ENCODE peak calls at places on chromosome 15, in ten cellular contexts. One of them, this sample, is unnamed.
A peak's percentile ranks its signal among the peaks of the same experiment; 100 is the strongest.

GRCh38 chr15:81914333-81914732 is 131.5 kb downstream of the MEX3B start:
- DNase-seq in activated T-helper 1 cell treated with Interleukin-2 at 50 U/mL for 16 hours: no peak
- DNase-seq in activated CD4-positive, alpha-beta T cell treated with anti-CD3 and anti-CD28 coated beads for 48 hours: no peak
- DNase-seq in cardiac muscle cell: no peak
- DNase-seq in activated naive CD8-positive, alpha-beta T cell treated with anti-CD3 and anti-CD28 coated beads, Interleukin-2, amount 50 U/mL, for 24 hours: no peak
- DNase-seq in spleen: no peak
- DNase-seq in OCI-M1: no peak
- DNase-seq in T-helper 1 cell: no peak
- DNase-seq in non-pigmented ciliary epithelial cell: no peak
- DNase-seq in ELR: no peak
- DNase-seq in this sample: no peak

GRCh38 chr15:48358681-48359152 is 27.5 kb downstream of the DUT start:
- DNase-seq in activated T-helper 1 cell treated with Interleukin-2 at 50 U/mL for 16 hours: no peak
- DNase-seq in activated CD4-positive, alpha-beta T cell treated with anti-CD3 and anti-CD28 coated beads for 48 hours: no peak
- DNase-seq in cardiac muscle cell: peak; percentile 38
- DNase-seq in activated naive CD8-positive, alpha-beta T cell treated with anti-CD3 and anti-CD28 coated beads, Interleukin-2, amount 50 U/mL, for 24 hours: no peak
- DNase-seq in spleen: no peak
- DNase-seq in OCI-M1: peak; percentile 43
- DNase-seq in T-helper 1 cell: no peak
- DNase-seq in non-pigmented ciliary epithelial cell: no peak
- DNase-seq in ELR: peak; percentile 66
- DNase-seq in this sample: no peak

GRCh38 chr15:91045065-91045464 is 22.7 kb upstream of the VPS33B start:
- DNase-seq in activated T-helper 1 cell treated with Interleukin-2 at 50 U/mL for 16 hours: no peak
- DNase-seq in activated CD4-positive, alpha-beta T cell treated with anti-CD3 and anti-CD28 coated beads for 48 hours: no peak
- DNase-seq in cardiac muscle cell: no peak
- DNase-seq in activated naive CD8-positive, alpha-beta T cell treated with anti-CD3 and anti-CD28 coated beads, Interleukin-2, amount 50 U/mL, for 24 hours: no peak
- DNase-seq in spleen: no peak
- DNase-seq in OCI-M1: no peak
- DNase-seq in T-helper 1 cell: no peak
- DNase-seq in non-pigmented ciliary epithelial cell: no peak
- DNase-seq in ELR: no peak
- DNase-seq in this sample: no peak

GRCh38 chr15:68599560-68600071 is 20.8 kb downstream of the CORO2B start:
- DNase-seq in activated T-helper 1 cell treated with Interleukin-2 at 50 U/mL for 16 hours: no peak
- DNase-seq in activated CD4-positive, alpha-beta T cell treated with anti-CD3 and anti-CD28 coated beads for 48 hours: no peak
- DNase-seq in cardiac muscle cell: peak; percentile 61
- DNase-seq in activated naive CD8-positive, alpha-beta T cell treated with anti-CD3 and anti-CD28 coated beads, Interleukin-2, amount 50 U/mL, for 24 hours: no peak
- DNase-seq in spleen: peak; percentile 57
- DNase-seq in OCI-M1: no peak
- DNase-seq in T-helper 1 cell: no peak
- DNase-seq in non-pigmented ciliary epithelial cell: no peak
- DNase-seq in ELR: peak; percentile 87
- DNase-seq in this sample: peak; percentile 63

GRCh38 chr15:90885432-90886290 is 1.4 kb downstream of the FES start:
- DNase-seq in activated T-helper 1 cell treated with Interleukin-2 at 50 U/mL for 16 hours: peak; percentile 57
- DNase-seq in activated CD4-positive, alpha-beta T cell treated with anti-CD3 and anti-CD28 coated beads for 48 hours: peak; percentile 88
- DNase-seq in cardiac muscle cell: peak; percentile 73
- DNase-seq in activated naive CD8-positive, alpha-beta T cell treated with anti-CD3 and anti-CD28 coated beads, Interleukin-2, amount 50 U/mL, for 24 hours: peak; percentile 90
- DNase-seq in spleen: peak; percentile 95
- DNase-seq in OCI-M1: peak; percentile 84
- DNase-seq in T-helper 1 cell: peak; percentile 52
- DNase-seq in non-pigmented ciliary epithelial cell: no peak
- DNase-seq in ELR: peak; percentile 67
- DNase-seq in this sample: peak; percentile 83

GRCh38 chr15:84883916-84884781 is at the start of gene SLC28A1:
- DNase-seq in activated T-helper 1 cell treated with Interleukin-2 at 50 U/mL for 16 hours: no peak
- DNase-seq in activated CD4-positive, alpha-beta T cell treated with anti-CD3 and anti-CD28 coated beads for 48 hours: no peak
- DNase-seq in cardiac muscle cell: no peak
- DNase-seq in activated naive CD8-positive, alpha-beta T cell treated with anti-CD3 and anti-CD28 coated beads, Interleukin-2, amount 50 U/mL, for 24 hours: no peak
- DNase-seq in spleen: no peak
- DNase-seq in OCI-M1: no peak
- DNase-seq in T-helper 1 cell: no peak
- DNase-seq in non-pigmented ciliary epithelial cell: no peak
- DNase-seq in ELR: no peak
- DNase-seq in this sample: no peak

GRCh38 chr15:92226020-92226612 is 167.6 kb upstream of the ST8SIA2 start:
- DNase-seq in activated T-helper 1 cell treated with Interleukin-2 at 50 U/mL for 16 hours: no peak
- DNase-seq in activated CD4-positive, alpha-beta T cell treated with anti-CD3 and anti-CD28 coated beads for 48 hours: no peak
- DNase-seq in cardiac muscle cell: peak; percentile 2
- DNase-seq in activated naive CD8-positive, alpha-beta T cell treated with anti-CD3 and anti-CD28 coated beads, Interleukin-2, amount 50 U/mL, for 24 hours: no peak
- DNase-seq in spleen: no peak
- DNase-seq in OCI-M1: peak; percentile 30
- DNase-seq in T-helper 1 cell: no peak
- DNase-seq in non-pigmented ciliary epithelial cell: no peak
- DNase-seq in ELR: no peak
- DNase-seq in this sample: peak; percentile 45

GRCh38 chr15:90001683-90002427 is 731 bp downstream of the ZNF710 start:
- DNase-seq in activated T-helper 1 cell treated with Interleukin-2 at 50 U/mL for 16 hours: peak; percentile 52
- DNase-seq in activated CD4-positive, alpha-beta T cell treated with anti-CD3 and anti-CD28 coated beads for 48 hours: peak; percentile 69
- DNase-seq in cardiac muscle cell: peak; percentile 71
- DNase-seq in activated naive CD8-positive, alpha-beta T cell treated with anti-CD3 and anti-CD28 coated beads, Interleukin-2, amount 50 U/mL, for 24 hours: peak; percentile 71
- DNase-seq in spleen: peak; percentile 92
- DNase-seq in OCI-M1: peak; percentile 55
- DNase-seq in T-helper 1 cell: peak; percentile 45
- DNase-seq in non-pigmented ciliary epithelial cell: no peak
- DNase-seq in ELR: peak; percentile 64
- DNase-seq in this sample: peak; percentile 77

GRCh38 chr15:42364529-42364928 is 5.2 kb downstream of the CAPN3 start:
- DNase-seq in activated T-helper 1 cell treated with Interleukin-2 at 50 U/mL for 16 hours: no peak
- DNase-seq in activated CD4-positive, alpha-beta T cell treated with anti-CD3 and anti-CD28 coated beads for 48 hours: no peak
- DNase-seq in cardiac muscle cell: peak; percentile 21
- DNase-seq in activated naive CD8-positive, alpha-beta T cell treated with anti-CD3 and anti-CD28 coated beads, Interleukin-2, amount 50 U/mL, for 24 hours: no peak
- DNase-seq in spleen: no peak
- DNase-seq in OCI-M1: no peak
- DNase-seq in T-helper 1 cell: no peak
- DNase-seq in non-pigmented ciliary epithelial cell: no peak
- DNase-seq in ELR: no peak
- DNase-seq in this sample: peak; percentile 18

GRCh38 chr15:22989576-22990477 is 9.7 kb upstream of the CYFIP1 start:
- DNase-seq in activated T-helper 1 cell treated with Interleukin-2 at 50 U/mL for 16 hours: no peak
- DNase-seq in activated CD4-positive, alpha-beta T cell treated with anti-CD3 and anti-CD28 coated beads for 48 hours: no peak
- DNase-seq in cardiac muscle cell: no peak
- DNase-seq in activated naive CD8-positive, alpha-beta T cell treated with anti-CD3 and anti-CD28 coated beads, Interleukin-2, amount 50 U/mL, for 24 hours: no peak
- DNase-seq in spleen: peak; percentile 25
- DNase-seq in OCI-M1: no peak
- DNase-seq in T-helper 1 cell: no peak
- DNase-seq in non-pigmented ciliary epithelial cell: no peak
- DNase-seq in ELR: no peak
- DNase-seq in this sample: no peak

GRCh38 chr15:29139540-29140459 is 129.8 kb downstream of the NSMCE3 start:
- DNase-seq in activated T-helper 1 cell treated with Interleukin-2 at 50 U/mL for 16 hours: peak; percentile 37
- DNase-seq in activated CD4-positive, alpha-beta T cell treated with anti-CD3 and anti-CD28 coated beads for 48 hours: peak; percentile 72
- DNase-seq in cardiac muscle cell: peak; percentile 56
- DNase-seq in activated naive CD8-positive, alpha-beta T cell treated with anti-CD3 and anti-CD28 coated beads, Interleukin-2, amount 50 U/mL, for 24 hours: peak; percentile 70
- DNase-seq in spleen: peak; percentile 82
- DNase-seq in OCI-M1: peak; percentile 71
- DNase-seq in T-helper 1 cell: no peak
- DNase-seq in non-pigmented ciliary epithelial cell: no peak
- DNase-seq in ELR: peak; percentile 48
- DNase-seq in this sample: peak; percentile 60

GRCh38 chr15:100001405-100001804 is 268.2 kb upstream of the LYSMD4 start:
- DNase-seq in activated T-helper 1 cell treated with Interleukin-2 at 50 U/mL for 16 hours: no peak
- DNase-seq in activated CD4-positive, alpha-beta T cell treated with anti-CD3 and anti-CD28 coated beads for 48 hours: peak; percentile 57
- DNase-seq in cardiac muscle cell: no peak
- DNase-seq in activated naive CD8-positive, alpha-beta T cell treated with anti-CD3 and anti-CD28 coated beads, Interleukin-2, amount 50 U/mL, for 24 hours: peak; percentile 33
- DNase-seq in spleen: no peak
- DNase-seq in OCI-M1: no peak
- DNase-seq in T-helper 1 cell: no peak
- DNase-seq in non-pigmented ciliary epithelial cell: no peak
- DNase-seq in ELR: peak; percentile 39
- DNase-seq in this sample: no peak

GRCh38 chr15:82851981-82852511 is 42.6 kb downstream of the WHAMM start:
- DNase-seq in activated T-helper 1 cell treated with Interleukin-2 at 50 U/mL for 16 hours: no peak
- DNase-seq in activated CD4-positive, alpha-beta T cell treated with anti-CD3 and anti-CD28 coated beads for 48 hours: no peak
- DNase-seq in cardiac muscle cell: no peak
- DNase-seq in activated naive CD8-positive, alpha-beta T cell treated with anti-CD3 and anti-CD28 coated beads, Interleukin-2, amount 50 U/mL, for 24 hours: no peak
- DNase-seq in spleen: no peak
- DNase-seq in OCI-M1: no peak
- DNase-seq in T-helper 1 cell: no peak
- DNase-seq in non-pigmented ciliary epithelial cell: peak; percentile 40
- DNase-seq in ELR: peak; percentile 49
- DNase-seq in this sample: no peak

GRCh38 chr15:56369234-56369633 is 4.0 kb downstream of the TEX9 start:
- DNase-seq in activated T-helper 1 cell treated with Interleukin-2 at 50 U/mL for 16 hours: no peak
- DNase-seq in activated CD4-positive, alpha-beta T cell treated with anti-CD3 and anti-CD28 coated beads for 48 hours: no peak
- DNase-seq in cardiac muscle cell: no peak
- DNase-seq in activated naive CD8-positive, alpha-beta T cell treated with anti-CD3 and anti-CD28 coated beads, Interleukin-2, amount 50 U/mL, for 24 hours: no peak
- DNase-seq in spleen: no peak
- DNase-seq in OCI-M1: no peak
- DNase-seq in T-helper 1 cell: no peak
- DNase-seq in non-pigmented ciliary epithelial cell: no peak
- DNase-seq in ELR: no peak
- DNase-seq in this sample: no peak

GRCh38 chr15:27598251-27599045 is 500.7 kb downstream of the OCA2 start:
- DNase-seq in activated T-helper 1 cell treated with Interleukin-2 at 50 U/mL for 16 hours: no peak
- DNase-seq in activated CD4-positive, alpha-beta T cell treated with anti-CD3 and anti-CD28 coated beads for 48 hours: no peak
- DNase-seq in cardiac muscle cell: no peak
- DNase-seq in activated naive CD8-positive, alpha-beta T cell treated with anti-CD3 and anti-CD28 coated beads, Interleukin-2, amount 50 U/mL, for 24 hours: no peak
- DNase-seq in spleen: no peak
- DNase-seq in OCI-M1: no peak
- DNase-seq in T-helper 1 cell: no peak
- DNase-seq in non-pigmented ciliary epithelial cell: no peak
- DNase-seq in ELR: no peak
- DNase-seq in this sample: no peak

GRCh38 chr15:33584797-33585196 is 274.0 kb downstream of the RYR3 start:
- DNase-seq in activated T-helper 1 cell treated with Interleukin-2 at 50 U/mL for 16 hours: no peak
- DNase-seq in activated CD4-positive, alpha-beta T cell treated with anti-CD3 and anti-CD28 coated beads for 48 hours: no peak
- DNase-seq in cardiac muscle cell: peak; percentile 59
- DNase-seq in activated naive CD8-positive, alpha-beta T cell treated with anti-CD3 and anti-CD28 coated beads, Interleukin-2, amount 50 U/mL, for 24 hours: no peak
- DNase-seq in spleen: no peak
- DNase-seq in OCI-M1: no peak
- DNase-seq in T-helper 1 cell: no peak
- DNase-seq in non-pigmented ciliary epithelial cell: no peak
- DNase-seq in ELR: peak; percentile 80
- DNase-seq in this sample: peak; percentile 9

GRCh38 chr15:57961919-57962318 is 103.6 kb downstream of the ALDH1A2 start:
- DNase-seq in activated T-helper 1 cell treated with Interleukin-2 at 50 U/mL for 16 hours: no peak
- DNase-seq in activated CD4-positive, alpha-beta T cell treated with anti-CD3 and anti-CD28 coated beads for 48 hours: no peak
- DNase-seq in cardiac muscle cell: peak; percentile 77
- DNase-seq in activated naive CD8-positive, alpha-beta T cell treated with anti-CD3 and anti-CD28 coated beads, Interleukin-2, amount 50 U/mL, for 24 hours: no peak
- DNase-seq in spleen: no peak
- DNase-seq in OCI-M1: no peak
- DNase-seq in T-helper 1 cell: no peak
- DNase-seq in non-pigmented ciliary epithelial cell: no peak
- DNase-seq in ELR: no peak
- DNase-seq in this sample: no peak

GRCh38 chr15:95162967-95163531 is 931.7 kb downstream of the MCTP2 start:
- DNase-seq in activated T-helper 1 cell treated with Interleukin-2 at 50 U/mL for 16 hours: no peak
- DNase-seq in activated CD4-positive, alpha-beta T cell treated with anti-CD3 and anti-CD28 coated beads for 48 hours: no peak
- DNase-seq in cardiac muscle cell: peak; percentile 38
- DNase-seq in activated naive CD8-positive, alpha-beta T cell treated with anti-CD3 and anti-CD28 coated beads, Interleukin-2, amount 50 U/mL, for 24 hours: no peak
- DNase-seq in spleen: no peak
- DNase-seq in OCI-M1: no peak
- DNase-seq in T-helper 1 cell: no peak
- DNase-seq in non-pigmented ciliary epithelial cell: peak; percentile 82
- DNase-seq in ELR: peak; percentile 62
- DNase-seq in this sample: peak; percentile 83

GRCh38 chr15:86572368-86572841 is 492.7 kb downstream of the AGBL1 start:
- DNase-seq in activated T-helper 1 cell treated with Interleukin-2 at 50 U/mL for 16 hours: no peak
- DNase-seq in activated CD4-positive, alpha-beta T cell treated with anti-CD3 and anti-CD28 coated beads for 48 hours: no peak
- DNase-seq in cardiac muscle cell: no peak
- DNase-seq in activated naive CD8-positive, alpha-beta T cell treated with anti-CD3 and anti-CD28 coated beads, Interleukin-2, amount 50 U/mL, for 24 hours: no peak
- DNase-seq in spleen: peak; percentile 67
- DNase-seq in OCI-M1: no peak
- DNase-seq in T-helper 1 cell: no peak
- DNase-seq in non-pigmented ciliary epithelial cell: no peak
- DNase-seq in ELR: no peak
- DNase-seq in this sample: no peak

GRCh38 chr15:90600954-90601353 is 71.2 kb downstream of the CRTC3 start:
- DNase-seq in activated T-helper 1 cell treated with Interleukin-2 at 50 U/mL for 16 hours: no peak
- DNase-seq in activated CD4-positive, alpha-beta T cell treated with anti-CD3 and anti-CD28 coated beads for 48 hours: no peak
- DNase-seq in cardiac muscle cell: no peak
- DNase-seq in activated naive CD8-positive, alpha-beta T cell treated with anti-CD3 and anti-CD28 coated beads, Interleukin-2, amount 50 U/mL, for 24 hours: no peak
- DNase-seq in spleen: no peak
- DNase-seq in OCI-M1: no peak
- DNase-seq in T-helper 1 cell: no peak
- DNase-seq in non-pigmented ciliary epithelial cell: no peak
- DNase-seq in ELR: no peak
- DNase-seq in this sample: no peak

GRCh38 chr15:92429378-92430066 is 35.8 kb downstream of the ST8SIA2 start:
- DNase-seq in activated T-helper 1 cell treated with Interleukin-2 at 50 U/mL for 16 hours: no peak
- DNase-seq in activated CD4-positive, alpha-beta T cell treated with anti-CD3 and anti-CD28 coated beads for 48 hours: no peak
- DNase-seq in cardiac muscle cell: peak; percentile 47
- DNase-seq in activated naive CD8-positive, alpha-beta T cell treated with anti-CD3 and anti-CD28 coated beads, Interleukin-2, amount 50 U/mL, for 24 hours: no peak
- DNase-seq in spleen: no peak
- DNase-seq in OCI-M1: peak; percentile 47
- DNase-seq in T-helper 1 cell: no peak
- DNase-seq in non-pigmented ciliary epithelial cell: peak; percentile 17
- DNase-seq in ELR: peak; percentile 15
- DNase-seq in this sample: peak; percentile 40

GRCh38 chr15:70354260-70354894 is 256.7 kb upstream of the TLE3 start:
- DNase-seq in activated T-helper 1 cell treated with Interleukin-2 at 50 U/mL for 16 hours: no peak
- DNase-seq in activated CD4-positive, alpha-beta T cell treated with anti-CD3 and anti-CD28 coated beads for 48 hours: no peak
- DNase-seq in cardiac muscle cell: no peak
- DNase-seq in activated naive CD8-positive, alpha-beta T cell treated with anti-CD3 and anti-CD28 coated beads, Interleukin-2, amount 50 U/mL, for 24 hours: no peak
- DNase-seq in spleen: no peak
- DNase-seq in OCI-M1: no peak
- DNase-seq in T-helper 1 cell: no peak
- DNase-seq in non-pigmented ciliary epithelial cell: no peak
- DNase-seq in ELR: no peak
- DNase-seq in this sample: no peak

GRCh38 chr15:37204698-37205097 is 104.3 kb upstream of the MEIS2 start:
- DNase-seq in activated T-helper 1 cell treated with Interleukin-2 at 50 U/mL for 16 hours: no peak
- DNase-seq in activated CD4-positive, alpha-beta T cell treated with anti-CD3 and anti-CD28 coated beads for 48 hours: no peak
- DNase-seq in cardiac muscle cell: no peak
- DNase-seq in activated naive CD8-positive, alpha-beta T cell treated with anti-CD3 and anti-CD28 coated beads, Interleukin-2, amount 50 U/mL, for 24 hours: no peak
- DNase-seq in spleen: no peak
- DNase-seq in OCI-M1: peak; percentile 38
- DNase-seq in T-helper 1 cell: no peak
- DNase-seq in non-pigmented ciliary epithelial cell: no peak
- DNase-seq in ELR: peak; percentile 19
- DNase-seq in this sample: no peak

GRCh38 chr15:80480909-80481308 is 76.7 kb downstream of the ARNT2 start:
- DNase-seq in activated T-helper 1 cell treated with Interleukin-2 at 50 U/mL for 16 hours: no peak
- DNase-seq in activated CD4-positive, alpha-beta T cell treated with anti-CD3 and anti-CD28 coated beads for 48 hours: no peak
- DNase-seq in cardiac muscle cell: peak; percentile 97
- DNase-seq in activated naive CD8-positive, alpha-beta T cell treated with anti-CD3 and anti-CD28 coated beads, Interleukin-2, amount 50 U/mL, for 24 hours: no peak
- DNase-seq in spleen: no peak
- DNase-seq in OCI-M1: no peak
- DNase-seq in T-helper 1 cell: no peak
- DNase-seq in non-pigmented ciliary epithelial cell: peak; percentile 89
- DNase-seq in ELR: peak; percentile 93
- DNase-seq in this sample: peak; percentile 82

GRCh38 chr15:95558131-95558530 is 772.4 kb upstream of the NR2F2 start:
- DNase-seq in activated T-helper 1 cell treated with Interleukin-2 at 50 U/mL for 16 hours: no peak
- DNase-seq in activated CD4-positive, alpha-beta T cell treated with anti-CD3 and anti-CD28 coated beads for 48 hours: no peak
- DNase-seq in cardiac muscle cell: peak; percentile 22
- DNase-seq in activated naive CD8-positive, alpha-beta T cell treated with anti-CD3 and anti-CD28 coated beads, Interleukin-2, amount 50 U/mL, for 24 hours: no peak
- DNase-seq in spleen: no peak
- DNase-seq in OCI-M1: no peak
- DNase-seq in T-helper 1 cell: no peak
- DNase-seq in non-pigmented ciliary epithelial cell: no peak
- DNase-seq in ELR: peak; percentile 69
- DNase-seq in this sample: no peak

GRCh38 chr15:45399381-45400212 is 21.3 kb upstream of the GATM start:
- DNase-seq in activated T-helper 1 cell treated with Interleukin-2 at 50 U/mL for 16 hours: no peak
- DNase-seq in activated CD4-positive, alpha-beta T cell treated with anti-CD3 and anti-CD28 coated beads for 48 hours: no peak
- DNase-seq in cardiac muscle cell: peak; percentile 74
- DNase-seq in activated naive CD8-positive, alpha-beta T cell treated with anti-CD3 and anti-CD28 coated beads, Interleukin-2, amount 50 U/mL, for 24 hours: no peak
- DNase-seq in spleen: no peak
- DNase-seq in OCI-M1: peak; percentile 78
- DNase-seq in T-helper 1 cell: no peak
- DNase-seq in non-pigmented ciliary epithelial cell: no peak
- DNase-seq in ELR: peak; percentile 79
- DNase-seq in this sample: peak; percentile 89

GRCh38 chr15:42932833-42933515 is 12.4 kb upstream of the TTBK2 start:
- DNase-seq in activated T-helper 1 cell treated with Interleukin-2 at 50 U/mL for 16 hours: no peak
- DNase-seq in activated CD4-positive, alpha-beta T cell treated with anti-CD3 and anti-CD28 coated beads for 48 hours: no peak
- DNase-seq in cardiac muscle cell: no peak
- DNase-seq in activated naive CD8-positive, alpha-beta T cell treated with anti-CD3 and anti-CD28 coated beads, Interleukin-2, amount 50 U/mL, for 24 hours: no peak
- DNase-seq in spleen: no peak
- DNase-seq in OCI-M1: no peak
- DNase-seq in T-helper 1 cell: no peak
- DNase-seq in non-pigmented ciliary epithelial cell: no peak
- DNase-seq in ELR: no peak
- DNase-seq in this sample: no peak

GRCh38 chr15:100818927-100819326 is 60.7 kb upstream of the ALDH1A3 start:
- DNase-seq in activated T-helper 1 cell treated with Interleukin-2 at 50 U/mL for 16 hours: no peak
- DNase-seq in activated CD4-positive, alpha-beta T cell treated with anti-CD3 and anti-CD28 coated beads for 48 hours: no peak
- DNase-seq in cardiac muscle cell: peak; percentile 91
- DNase-seq in activated naive CD8-positive, alpha-beta T cell treated with anti-CD3 and anti-CD28 coated beads, Interleukin-2, amount 50 U/mL, for 24 hours: no peak
- DNase-seq in spleen: no peak
- DNase-seq in OCI-M1: peak; percentile 1
- DNase-seq in T-helper 1 cell: no peak
- DNase-seq in non-pigmented ciliary epithelial cell: no peak
- DNase-seq in ELR: no peak
- DNase-seq in this sample: peak; percentile 71

This sample was measured in adipocyte.